ENCODE peak calls at places on chromosomes 2 and 18, in nine cellular contexts. D is A549, B is K562, L is GM12878, F is tibial nerve, W is suprapubic skin, M is stomach, E is sigmoid colon, X is SK-N-SH. S is an unnamed sample. For H3K9me3, the result is how much of the 10 kb centered on the place peaks cover.

GRCh38 chr2:205696541-205697441 is 14.5 kb downstream of the NRP2 start:
- DNase-seq in L (no peak), E (peak), F (no peak), B (no peak), X (peak), D (peak), M (no peak), W (no peak), S (no peak)

GRCh38 chr2:15782009-15782751 is 158.2 kb upstream of the MYCN start:
- DNase-seq in X (no peak), M (no peak), B (no peak), F (no peak), L (no peak), W (no peak), D (peak), E (no peak), S (no peak)

GRCh38 chr2:236969767-236970655 is 115.7 kb upstream of the COPS8 start:
- DNase-seq in E (no peak), B (no peak), L (no peak), W (no peak), M (peak), X (no peak), D (no peak), F (no peak), S (no peak)

GRCh38 chr2:113158884-113159553 is 14.8 kb upstream of the PSD4 start:
- DNase-seq in F (no peak), M (no peak), W (no peak), X (no peak), E (no peak), D (no peak), B (no peak), L (no peak), S (no peak)

GRCh38 chr2:172329404-172330059 is 97.9 kb upstream of the ITGA6 start:
- DNase-seq in E (peak), M (peak), X (no peak), W (no peak), D (no peak), B (no peak), L (no peak), F (peak), S (peak)

GRCh38 chr18:77132369-77133050 is at the start of gene MBP:
- DNase-seq in M (peak), E (peak), X (peak), F (no peak), W (no peak), B (no peak), L (no peak), D (peak), S (peak)

GRCh38 chr2:215137741-215138340 is 585 bp downstream of the ABCA12 start:
- DNase-seq in D (no peak), B (no peak), L (no peak), X (peak), W (no peak), E (no peak), F (no peak), M (no peak), S (no peak)

GRCh38 chr2:129731925-129732629 is 247.4 kb upstream of the RAB6C start:
- DNase-seq in M (no peak), X (no peak), W (peak), F (no peak), D (no peak), L (no peak), E (no peak), B (no peak), S (no peak)

GRCh38 chr18:35267161-35267651 is 22.8 kb downstream of the ZSCAN30 start:
- DNase-seq in L (no peak), X (peak), F (peak), D (no peak), W (peak), B (no peak), M (peak), E (peak), S (peak)

GRCh38 chr18:9719421-9719981 is 11.4 kb downstream of the RAB31 start:
- DNase-seq in L (no peak), M (no peak), E (peak), X (no peak), D (peak), W (no peak), B (no peak), F (no peak), S (peak)

GRCh38 chr18:12366794-12367193 is 10.2 kb downstream of the AFG3L2 start:
- DNase-seq in W (no peak), E (no peak), F (no peak), B (no peak), M (no peak), D (no peak), X (no peak), L (no peak), S (no peak)

GRCh38 chr2:10913501-10914271 is 2.0 kb downstream of the KCNF1 start:
- DNase-seq in B (no peak), W (peak), F (no peak), D (no peak), M (no peak), X (no peak), L (no peak), E (peak), S (no peak)

GRCh38 chr18:13381907-13382682 is 163.5 kb downstream of the LDLRAD4 start:
- DNase-seq in D (peak), W (peak), M (peak), L (no peak), B (no peak), F (peak), E (peak), X (peak), S (peak)

GRCh38 chr2:134232868-134233732 is 20.8 kb upstream of the MGAT5 start:
- DNase-seq in W (no peak), E (no peak), X (no peak), B (no peak), L (no peak), D (no peak), F (no peak), M (no peak), S (no peak)

GRCh38 chr2:153557211-153557610 is 78.6 kb upstream of the RPRM start:
- DNase-seq in X (no peak), B (no peak), M (no peak), D (peak), E (no peak), L (no peak), F (no peak), W (no peak), S (no peak)

GRCh38 chr2:149617057-149617456 is 29.5 kb upstream of the MMADHC start:
- DNase-seq in X (no peak), M (no peak), E (no peak), W (no peak), B (no peak), L (no peak), F (no peak), D (no peak), S (no peak)

GRCh38 chr2:232897971-232898408 is 27.9 kb downstream of the SNORC start:
- DNase-seq in E (no peak), X (no peak), D (no peak), L (no peak), B (no peak), W (peak), F (no peak), M (peak), S (no peak)

GRCh38 chr18:40006553-40007073 is 1948.4 kb upstream of the PIK3C3 start:
- DNase-seq in L (no peak), W (no peak), M (no peak), D (no peak), E (no peak), X (no peak), F (no peak), B (no peak), S (no peak)

GRCh38 chr2:109318150-109318948 is 189.3 kb downstream of the SH3RF3 start:
- DNase-seq in L (no peak), B (no peak), D (no peak), E (peak), X (peak), F (peak), M (peak), W (peak), S (peak)

GRCh38 chr2:219832904-219833303 is 205.5 kb downstream of the SLC4A3 start:
- DNase-seq in D (no peak), M (no peak), B (no peak), L (no peak), W (no peak), F (no peak), E (no peak), X (no peak), S (no peak)

GRCh38 chr2:70069049-70069448 is 18.2 kb upstream of the PCBP1 start:
- DNase-seq in W (no peak), D (no peak), X (no peak), L (peak), E (peak), F (no peak), M (peak), B (no peak), S (no peak)

GRCh38 chr2:240797500-240797895 is 22.5 kb downstream of the KIF1A start:
- DNase-seq in D (no peak), B (no peak), L (no peak), E (peak), X (no peak), W (no peak), F (no peak), M (no peak), S (no peak)

GRCh38 chr2:193537531-193537930 is 1342.8 kb upstream of the TMEFF2 start:
- DNase-seq in F (no peak), M (no peak), B (no peak), W (no peak), D (no peak), L (no peak), X (no peak), E (no peak), S (no peak)

GRCh38 chr18:3596324-3597158 is 146.6 kb downstream of the TGIF1 start:
- DNase-seq in E (peak), X (peak), B (peak), F (peak), W (no peak), M (peak), D (peak), L (no peak), S (no peak)

GRCh38 chr2:235709124-235709813 is 215.4 kb downstream of the AGAP1 start:
- DNase-seq in E (peak), L (no peak), F (no peak), B (no peak), D (peak), M (peak), W (no peak), X (no peak), S (no peak)

GRCh38 chr2:25245141-25245540 is 76.8 kb upstream of the POMC start:
- DNase-seq in B (no peak), E (no peak), L (no peak), M (no peak), X (no peak), D (no peak), F (no peak), W (no peak), S (no peak)

GRCh38 chr18:28113271-28114023 is 63.5 kb downstream of the CDH2 start:
- DNase-seq in F (no peak), E (no peak), D (no peak), B (no peak), L (no peak), X (no peak), W (no peak), M (no peak), S (no peak)
- TF ChIP-seq EP300 in F (no peak), E (no peak), D (no peak), B (no peak), L (no peak), X (no peak), W (no peak), M (no peak), S (no peak)

GRCh38 chr2:229252996-229253395 is 18.1 kb downstream of the PID1 start:
- DNase-seq in F (no peak), M (no peak), W (no peak), L (no peak), X (no peak), B (no peak), D (no peak), E (no peak), S (no peak)
- H3K9me3 ChIP-seq in F (under half), M (under half), W (under half), L (under half), X (under half), B (under half), D (under half), E (under half), S (under half)

DNA sequence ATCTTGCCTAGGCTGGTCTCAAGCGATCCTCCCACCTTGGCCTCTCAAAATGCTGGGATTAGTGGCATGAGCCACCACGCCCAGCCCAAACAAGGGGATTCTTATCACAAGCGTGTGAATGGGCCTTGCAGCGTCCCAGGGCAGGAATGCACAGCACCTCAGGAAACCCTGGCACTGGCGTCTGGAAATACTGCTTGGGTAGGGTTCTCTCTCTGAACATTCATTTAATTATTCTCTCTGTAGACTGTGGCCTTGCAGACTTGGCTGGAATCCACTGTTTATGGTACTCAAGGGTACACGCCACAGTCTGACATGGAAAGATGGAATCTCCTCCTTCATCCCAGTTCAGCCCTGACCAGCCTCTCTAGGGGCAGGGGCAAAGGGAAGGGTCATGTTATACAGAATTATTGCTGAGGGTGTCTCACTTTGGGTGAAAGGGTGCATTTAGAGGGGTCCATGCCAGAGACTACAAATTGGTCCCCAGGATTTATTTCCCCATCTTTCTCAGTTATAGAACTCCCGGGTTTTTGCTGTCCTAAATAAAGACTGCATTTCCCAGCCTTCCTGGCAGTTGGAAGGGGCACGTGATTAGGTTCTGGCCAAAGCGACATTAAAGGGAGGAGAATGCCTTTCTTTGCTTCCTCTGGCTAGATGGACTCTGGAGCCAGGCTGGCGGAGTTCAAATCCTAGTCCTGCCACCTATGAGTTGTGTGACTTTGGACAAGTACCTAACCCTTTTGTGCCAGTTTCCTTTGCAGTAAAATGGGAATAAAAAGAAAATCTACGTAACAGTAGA is 147.2 kb upstream of the HAAO start:
- DNase-seq in E (no peak), B (no peak), X (no peak), D (no peak), W (no peak), M (peak), F (no peak), L (no peak), S (no peak)
- TF ChIP-seq EP300 in E (no peak), B (no peak), X (no peak), D (no peak), W (no peak), M (no peak), F (peak), L (no peak), S (no peak)

DNA sequence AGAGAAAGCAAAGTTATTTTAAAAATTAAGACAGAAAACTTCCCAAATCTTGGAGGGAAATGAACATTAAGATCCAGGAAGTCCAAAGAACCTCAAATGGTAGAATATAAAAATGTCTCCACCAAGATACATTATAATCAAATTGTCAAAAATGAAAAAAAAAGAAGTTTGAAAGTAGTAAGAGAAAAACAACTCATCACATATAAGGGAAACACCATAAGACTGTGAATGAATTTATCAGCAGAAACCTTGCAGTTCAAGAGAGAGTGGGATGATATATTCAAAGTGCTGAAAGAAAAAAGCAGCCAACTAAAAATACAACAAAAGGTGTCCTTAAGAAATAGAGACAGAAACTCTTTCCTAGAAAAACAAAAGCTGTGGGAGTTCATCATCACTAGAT is 73.0 kb downstream of the L3MBTL4 start:
- DNase-seq in L (no peak), X (no peak), M (no peak), D (no peak), E (no peak), B (no peak), W (no peak), F (no peak), S (no peak)
- H3K9me3 ChIP-seq in L (under half), X (under half), M (under half), D (under half), E (under half), B (under half), W (under half), F (under half), S (under half)

GRCh38 chr2:28955492-28955891 is 25.6 kb upstream of the TOGARAM2 start:
- DNase-seq in D (no peak), X (no peak), E (no peak), L (no peak), B (no peak), W (no peak), F (no peak), M (no peak), S (no peak)

GRCh38 chr2:28958689-28959088 is 22.4 kb upstream of the TOGARAM2 start:
- DNase-seq in L (peak), F (no peak), M (no peak), D (peak), E (peak), W (peak), B (peak), X (peak), S (peak)

GRCh38 chr2:28956415-28956826 is 24.7 kb upstream of the TOGARAM2 start:
- DNase-seq in D (no peak), X (peak), L (no peak), E (no peak), M (no peak), B (peak), W (peak), F (no peak), S (no peak)

GRCh38 chr2:28960401-28960800 is 20.7 kb upstream of the TOGARAM2 start:
- DNase-seq in B (no peak), L (no peak), E (no peak), W (no peak), D (no peak), M (no peak), F (no peak), X (no peak), S (no peak)

DNA sequence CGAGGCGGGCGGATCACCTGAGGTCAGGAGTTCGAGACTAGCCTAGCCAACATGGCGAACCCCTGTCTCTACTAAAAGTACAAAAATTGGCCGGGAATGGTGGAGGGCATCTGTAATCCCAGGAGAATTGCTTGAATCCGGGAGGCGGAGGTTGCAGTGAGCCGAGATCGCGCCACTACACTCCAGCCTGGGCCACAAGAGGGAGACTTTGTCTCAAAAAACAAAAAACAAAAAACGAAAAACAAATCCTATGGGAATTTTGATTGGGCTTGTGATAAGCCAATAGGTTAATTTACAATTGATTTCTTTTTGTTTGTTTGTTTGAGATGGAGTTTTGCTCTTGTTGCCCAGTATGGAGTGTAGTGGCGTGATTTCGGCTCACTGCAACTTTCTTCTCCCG is 24.2 kb upstream of the TOGARAM2 start:
- DNase-seq in X (no peak), D (peak), F (no peak), W (no peak), B (no peak), M (no peak), E (no peak), L (no peak), S (no peak)
- TF ChIP-seq EP300 in X (no peak), D (no peak), F (no peak), W (no peak), B (no peak), M (no peak), E (no peak), L (no peak), S (no peak)